ENCODE peak calls at places on chromosome 6, in four cellular contexts. E, L, U and N are unnamed samples. For H3K4me1, the result is how much of the 10 kb centered on the place peaks cover.

GRCh38 chr6:31317036-31317435 is 39.9 kb downstream of the HLA-B start:
- DNase-seq in L (no peak), U (no peak), E (no peak), N (no peak)

GRCh38 chr6:111437573-111437972 is 45.4 kb downstream of the REV3L start:
- DNase-seq in E (no peak), L (no peak), U (no peak), N (no peak)

GRCh38 chr6:33936911-33937310 is 133.1 kb upstream of the MLN start:
- DNase-seq in U (no peak), E (no peak), L (no peak), N (no peak)

GRCh38 chr6:112253842-112254816 is at the start of gene LAMA4:
- DNase-seq in E (peak), U (peak), L (peak), N (peak)

GRCh38 chr6:10146723-10147451 is 268.0 kb downstream of the TFAP2A start:
- DNase-seq in U (no peak), E (peak), L (peak), N (peak)

GRCh38 chr6:157550114-157550989 is 169.4 kb downstream of the ZDHHC14 start:
- DNase-seq in U (no peak), E (no peak), L (no peak), N (no peak)

GRCh38 chr6:11778648-11779307 is at the start of gene ADTRP:
- DNase-seq in L (no peak), E (no peak), U (no peak), N (no peak)

GRCh38 chr6:41640436-41640835 is 2.2 kb downstream of the MDFI start:
- DNase-seq in U (no peak), L (no peak), E (no peak), N (no peak)

GRCh38 chr6:137165375-137166246 is 7.8 kb downstream of the IL22RA2 start:
- DNase-seq in L (peak), U (peak), E (peak), N (no peak)

GRCh38 chr6:134249759-134250602 is 67.9 kb downstream of the SGK1 start:
- DNase-seq in E (peak), U (no peak), L (no peak), N (peak)

GRCh38 chr6:4912559-4912958 is 91.3 kb downstream of the RPP40 start:
- DNase-seq in E (no peak), L (no peak), U (no peak), N (no peak)

GRCh38 chr6:13427838-13428527 is 59.4 kb downstream of the GFOD1 start:
- DNase-seq in U (no peak), L (no peak), E (no peak), N (no peak)

GRCh38 chr6:99446076-99446475 is 21.0 kb upstream of the PNISR start:
- DNase-seq in E (no peak), L (no peak), U (no peak), N (no peak)

GRCh38 chr6:161233986-161234620 is 39.8 kb downstream of the AGPAT4 start:
- DNase-seq in E (peak), U (peak), L (peak), N (peak)

GRCh38 chr6:144581807-144582537 is 296.8 kb downstream of the UTRN start:
- DNase-seq in L (no peak), E (peak), U (no peak), N (no peak)

GRCh38 chr6:98054453-98054852 is 771.4 kb upstream of the MMS22L start:
- DNase-seq in E (no peak), L (no peak), U (no peak), N (no peak)

GRCh38 chr6:55594442-55594841 is 15.4 kb upstream of the HMGCLL1 start:
- DNase-seq in L (no peak), E (no peak), U (no peak), N (no peak)

GRCh38 chr6:125477849-125478248 is 176.1 kb upstream of the HDDC2 start:
- DNase-seq in U (no peak), E (no peak), L (no peak), N (no peak)

GRCh38 chr6:152748843-152749242 is 1.8 kb upstream of the VIP start:
- DNase-seq in U (no peak), L (no peak), E (peak), N (peak)

GRCh38 chr6:107108201-107108890 is 7.0 kb downstream of the BEND3 start:
- DNase-seq in E (no peak), U (no peak), L (no peak), N (peak)

DNA sequence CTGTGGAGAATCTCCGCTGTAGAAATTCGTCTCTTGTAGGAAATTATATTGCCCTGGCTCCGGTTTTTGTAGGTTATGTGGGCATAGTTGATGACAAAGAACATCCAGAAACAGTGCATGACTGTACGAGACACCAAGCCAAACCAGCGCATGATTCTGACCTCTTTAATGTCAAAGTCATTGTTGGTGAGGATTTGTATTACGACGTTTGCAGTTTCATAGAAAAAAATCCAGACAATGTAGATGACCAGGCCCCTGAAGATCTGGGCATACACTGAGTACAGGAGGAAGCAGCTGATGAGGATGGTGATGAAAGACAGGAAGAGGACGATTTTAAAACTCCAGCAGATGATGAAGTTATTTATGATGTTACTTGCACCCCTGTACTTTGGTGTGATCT is 39.1 kb upstream of the TBC1D22B start:
- DNase-seq in U (no peak), L (no peak), E (no peak), N (no peak)
- H3K4me1 ChIP-seq in U (under half), L (under half), E (under half), N (under half)

DNA sequence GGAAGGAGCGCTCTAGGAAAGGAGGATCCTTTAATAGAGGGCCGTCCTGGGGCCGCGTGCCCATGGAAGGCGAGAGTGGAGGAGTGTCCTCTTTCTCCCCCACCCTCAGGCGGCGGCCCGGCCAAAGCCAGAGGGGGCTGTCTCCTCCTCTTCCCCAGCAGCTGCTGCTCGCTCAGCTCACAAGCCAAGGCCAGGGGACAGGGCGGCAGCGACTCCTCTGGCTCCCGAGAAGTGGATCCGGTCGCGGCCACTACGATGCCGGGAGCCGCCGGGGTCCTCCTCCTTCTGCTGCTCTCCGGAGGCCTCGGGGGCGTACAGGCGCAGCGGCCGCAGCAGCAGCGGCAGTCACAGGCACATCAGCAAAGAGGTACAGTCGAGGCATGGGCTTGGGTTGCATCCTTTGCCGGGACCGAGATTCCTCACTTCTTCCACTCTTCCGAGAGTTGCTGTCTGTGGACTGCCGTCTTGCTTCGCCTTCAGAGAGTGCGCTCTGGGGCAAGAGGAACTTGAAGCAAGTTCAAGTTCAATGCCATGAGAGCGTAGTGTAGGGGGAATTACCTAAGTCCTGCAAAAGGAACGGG is at the start of gene LAMA2:
- DNase-seq in U (peak), L (peak), E (no peak), N (peak)
- H3K4me3 ChIP-seq in U (peak), L (no peak), E (no peak), N (peak)

GRCh38 chr6:37454420-37455125 is 21.6 kb downstream of the CMTR1 start:
- DNase-seq in E (no peak), U (no peak), L (no peak), N (peak)
- H3K4me1 ChIP-seq in E (under half), U (under half), L (under half), N (under half)

DNA sequence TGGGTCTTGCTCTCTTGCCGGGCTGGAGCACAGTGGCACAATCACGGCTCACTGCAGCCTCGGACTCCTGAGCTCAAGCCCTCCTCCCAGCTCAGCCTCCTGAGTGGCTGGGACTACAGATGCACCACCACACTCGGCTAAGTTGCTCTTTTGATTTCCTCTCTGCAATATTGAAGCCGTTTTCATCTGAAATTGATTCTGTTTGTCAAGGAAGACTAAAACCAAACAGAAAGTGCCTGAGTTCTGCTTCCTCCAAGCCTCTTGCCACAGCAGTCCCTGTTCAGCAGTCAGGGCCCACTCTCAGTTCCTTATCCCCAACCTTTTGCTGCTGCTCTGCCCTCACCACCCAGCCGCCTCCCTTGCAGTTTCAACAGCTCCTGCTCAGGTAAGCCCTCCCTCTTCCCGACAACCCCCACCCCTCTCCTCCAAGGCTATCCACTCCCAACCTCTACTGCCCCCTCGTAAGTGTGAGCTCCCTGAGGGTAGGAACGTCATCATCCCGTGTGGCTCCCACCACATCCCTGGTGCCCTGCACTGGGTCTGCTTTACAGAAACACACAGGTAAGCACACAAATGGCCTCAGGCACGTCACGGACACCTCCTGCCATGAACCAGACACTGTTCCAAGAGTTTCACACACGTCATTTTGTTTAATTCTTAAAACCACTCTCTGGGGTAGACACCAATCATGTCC is 70.7 kb upstream of the TAB2 start:
- DNase-seq in U (no peak), E (no peak), L (no peak), N (no peak)
- H3K4me3 ChIP-seq in U (no peak), E (no peak), L (no peak), N (no peak)

DNA sequence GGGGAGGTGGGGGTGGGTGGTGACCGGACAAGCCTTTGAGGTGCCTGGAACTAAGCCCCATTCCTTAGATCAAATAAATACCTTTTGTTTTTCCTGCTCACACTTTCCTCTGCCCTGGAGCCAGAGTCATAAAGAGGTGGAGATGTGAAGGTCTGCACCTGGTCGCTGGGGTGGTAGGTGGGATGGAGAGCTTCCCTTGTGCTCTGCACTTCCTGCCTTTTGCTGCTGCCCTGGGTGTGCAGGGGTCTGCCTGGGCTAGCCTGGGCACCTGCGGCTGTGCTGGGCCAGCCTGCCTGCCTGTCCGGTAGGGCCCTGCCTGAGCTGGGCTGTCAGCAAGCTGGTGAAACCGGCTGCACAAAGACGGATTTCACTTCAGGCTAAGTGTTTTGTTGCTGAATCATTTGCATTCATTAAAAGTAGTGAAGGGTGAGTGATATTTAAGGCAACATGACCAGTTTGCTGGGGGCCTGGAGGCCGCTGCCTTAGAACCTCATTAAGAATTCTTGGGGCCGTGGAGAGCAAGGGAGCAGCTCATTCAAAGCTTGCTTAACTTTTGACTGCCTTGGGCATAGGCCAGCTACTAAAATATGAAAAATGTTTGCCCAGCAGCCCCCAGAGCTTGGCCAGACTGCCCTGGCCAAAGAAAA is 20.5 kb downstream of the PTK7 start:
- DNase-seq in L (no peak), E (no peak), U (no peak), N (peak)
- H3K4me1 ChIP-seq in L (under half), E (under half), U (under half), N (under half)

GRCh38 chr6:159433550-159433949 is 259.5 kb downstream of the SOD2 start:
- DNase-seq in L (no peak), E (no peak), U (no peak), N (no peak)
- H3K4me3 ChIP-seq in L (no peak), E (no peak), U (no peak), N (no peak)

GRCh38 chr6:117496383-117496990 is 14.0 kb downstream of the DCBLD1 start:
- DNase-seq in L (no peak), E (no peak), U (no peak), N (peak)
- H3K4me1 ChIP-seq in L (under half), E (half or more), U (under half), N (under half)